ENCODE peak calls at places on chromosomes 16 and 17, in nine cellular contexts. One of them, this sample, is unnamed.

GRCh38 chr16:26252598-26252997 is 560.8 kb downstream of the HS3ST4 start:
- DNase-seq in AG09309: no peak
- DNase-seq in transverse colon: no peak
- DNase-seq in cardiac fibroblast: no peak
- DNase-seq in CD4-positive, CD25-positive, alpha-beta regulatory T cell: no peak
- DNase-seq in breast epithelium: no peak
- DNase-seq in mesenchymal stem cell: no peak
- DNase-seq in gastrocnemius medialis: no peak
- DNase-seq in CD4-positive, alpha-beta memory T cell: no peak
- DNase-seq in this sample: no peak

GRCh38 chr17:4087911-4088693 is 54.7 kb downstream of the ZZEF1 start:
- DNase-seq in AG09309: no peak
- DNase-seq in transverse colon: no peak
- DNase-seq in cardiac fibroblast: no peak
- DNase-seq in CD4-positive, CD25-positive, alpha-beta regulatory T cell: no peak
- DNase-seq in breast epithelium: no peak
- DNase-seq in mesenchymal stem cell: peak
- DNase-seq in gastrocnemius medialis: no peak
- DNase-seq in CD4-positive, alpha-beta memory T cell: no peak
- DNase-seq in this sample: no peak

GRCh38 chr16:66391726-66392670 is 25.5 kb downstream of the CDH5 start:
- DNase-seq in AG09309: no peak
- DNase-seq in transverse colon: no peak
- DNase-seq in cardiac fibroblast: no peak
- DNase-seq in CD4-positive, CD25-positive, alpha-beta regulatory T cell: no peak
- DNase-seq in breast epithelium: no peak
- DNase-seq in mesenchymal stem cell: no peak
- DNase-seq in gastrocnemius medialis: no peak
- DNase-seq in CD4-positive, alpha-beta memory T cell: no peak
- DNase-seq in this sample: no peak

GRCh38 chr17:6524520-6524919 is 31.8 kb downstream of the PITPNM3 start:
- DNase-seq in AG09309: no peak
- DNase-seq in transverse colon: no peak
- DNase-seq in cardiac fibroblast: no peak
- DNase-seq in CD4-positive, CD25-positive, alpha-beta regulatory T cell: no peak
- DNase-seq in breast epithelium: no peak
- DNase-seq in mesenchymal stem cell: no peak
- DNase-seq in gastrocnemius medialis: no peak
- DNase-seq in CD4-positive, alpha-beta memory T cell: no peak
- DNase-seq in this sample: peak

GRCh38 chr17:71578446-71578845 is 542.4 kb upstream of the SOX9 start:
- DNase-seq in AG09309: no peak
- DNase-seq in transverse colon: no peak
- DNase-seq in cardiac fibroblast: no peak
- DNase-seq in CD4-positive, CD25-positive, alpha-beta regulatory T cell: no peak
- DNase-seq in breast epithelium: no peak
- DNase-seq in mesenchymal stem cell: no peak
- DNase-seq in gastrocnemius medialis: no peak
- DNase-seq in CD4-positive, alpha-beta memory T cell: no peak
- DNase-seq in this sample: no peak

GRCh38 chr17:50638851-50639767 is 4.4 kb downstream of the ABCC3 start:
- DNase-seq in AG09309: peak
- DNase-seq in transverse colon: peak
- DNase-seq in cardiac fibroblast: peak
- DNase-seq in CD4-positive, CD25-positive, alpha-beta regulatory T cell: no peak
- DNase-seq in breast epithelium: peak
- DNase-seq in mesenchymal stem cell: peak
- DNase-seq in gastrocnemius medialis: peak
- DNase-seq in CD4-positive, alpha-beta memory T cell: no peak
- DNase-seq in this sample: peak

GRCh38 chr17:47276868-47277267 is 23.2 kb downstream of the ITGB3 start:
- DNase-seq in AG09309: peak
- DNase-seq in transverse colon: peak
- DNase-seq in cardiac fibroblast: peak
- DNase-seq in CD4-positive, CD25-positive, alpha-beta regulatory T cell: no peak
- DNase-seq in breast epithelium: peak
- DNase-seq in mesenchymal stem cell: peak
- DNase-seq in gastrocnemius medialis: peak
- DNase-seq in CD4-positive, alpha-beta memory T cell: no peak
- DNase-seq in this sample: peak

GRCh38 chr16:13935408-13935807 is 15.5 kb downstream of the ERCC4 start:
- DNase-seq in AG09309: no peak
- DNase-seq in transverse colon: no peak
- DNase-seq in cardiac fibroblast: no peak
- DNase-seq in CD4-positive, CD25-positive, alpha-beta regulatory T cell: peak
- DNase-seq in breast epithelium: no peak
- DNase-seq in mesenchymal stem cell: no peak
- DNase-seq in gastrocnemius medialis: no peak
- DNase-seq in CD4-positive, alpha-beta memory T cell: no peak
- DNase-seq in this sample: no peak

GRCh38 chr16:64627288-64627687 is 494.6 kb downstream of the CDH11 start:
- DNase-seq in AG09309: no peak
- DNase-seq in transverse colon: no peak
- DNase-seq in cardiac fibroblast: no peak
- DNase-seq in CD4-positive, CD25-positive, alpha-beta regulatory T cell: no peak
- DNase-seq in breast epithelium: no peak
- DNase-seq in mesenchymal stem cell: no peak
- DNase-seq in gastrocnemius medialis: no peak
- DNase-seq in CD4-positive, alpha-beta memory T cell: no peak
- DNase-seq in this sample: no peak

GRCh38 chr17:74185786-74186185 is 17.7 kb upstream of the RPL38 start:
- DNase-seq in AG09309: no peak
- DNase-seq in transverse colon: no peak
- DNase-seq in cardiac fibroblast: no peak
- DNase-seq in CD4-positive, CD25-positive, alpha-beta regulatory T cell: no peak
- DNase-seq in breast epithelium: no peak
- DNase-seq in mesenchymal stem cell: no peak
- DNase-seq in gastrocnemius medialis: no peak
- DNase-seq in CD4-positive, alpha-beta memory T cell: no peak
- DNase-seq in this sample: no peak

GRCh38 chr16:61587526-61587925 is 448.7 kb downstream of the CDH8 start:
- DNase-seq in AG09309: no peak
- DNase-seq in transverse colon: no peak
- DNase-seq in cardiac fibroblast: no peak
- DNase-seq in CD4-positive, CD25-positive, alpha-beta regulatory T cell: no peak
- DNase-seq in breast epithelium: no peak
- DNase-seq in mesenchymal stem cell: no peak
- DNase-seq in gastrocnemius medialis: no peak
- DNase-seq in CD4-positive, alpha-beta memory T cell: no peak
- DNase-seq in this sample: no peak

DNA sequence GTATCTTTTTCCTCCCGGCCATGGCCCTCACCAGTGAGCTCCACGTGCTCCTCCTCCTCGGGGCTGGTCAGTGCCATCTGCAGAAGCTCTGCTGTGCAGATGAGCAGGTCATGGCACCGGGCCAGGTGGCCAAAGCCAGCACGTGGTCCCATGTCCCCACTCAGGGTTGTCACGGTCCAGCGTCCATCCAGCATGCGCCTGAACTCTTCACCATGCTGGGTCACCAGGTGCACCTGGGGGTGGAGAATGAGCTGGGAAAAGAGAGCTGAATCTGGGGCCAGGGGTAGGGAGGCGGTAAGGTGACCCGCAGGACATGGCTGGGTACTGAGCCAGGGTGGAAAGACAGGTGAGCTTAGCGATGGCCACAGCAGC is 1.3 kb downstream of the DHX58 start:
- DNase-seq in AG09309: no peak
- DNase-seq in transverse colon: no peak
- DNase-seq in cardiac fibroblast: no peak
- DNase-seq in CD4-positive, CD25-positive, alpha-beta regulatory T cell: no peak
- DNase-seq in breast epithelium: no peak
- DNase-seq in mesenchymal stem cell: no peak
- DNase-seq in gastrocnemius medialis: no peak
- DNase-seq in CD4-positive, alpha-beta memory T cell: no peak
- DNase-seq in this sample: no peak
- H3K4me3 ChIP-seq in AG09309: no peak
- H3K4me3 ChIP-seq in transverse colon: no peak
- H3K4me3 ChIP-seq in cardiac fibroblast: no peak
- H3K4me3 ChIP-seq in CD4-positive, CD25-positive, alpha-beta regulatory T cell: no peak
- H3K4me3 ChIP-seq in breast epithelium: peak
- H3K4me3 ChIP-seq in mesenchymal stem cell: peak
- H3K4me3 ChIP-seq in gastrocnemius medialis: peak
- H3K4me3 ChIP-seq in CD4-positive, alpha-beta memory T cell: no peak
- H3K4me3 ChIP-seq in this sample: peak

DNA sequence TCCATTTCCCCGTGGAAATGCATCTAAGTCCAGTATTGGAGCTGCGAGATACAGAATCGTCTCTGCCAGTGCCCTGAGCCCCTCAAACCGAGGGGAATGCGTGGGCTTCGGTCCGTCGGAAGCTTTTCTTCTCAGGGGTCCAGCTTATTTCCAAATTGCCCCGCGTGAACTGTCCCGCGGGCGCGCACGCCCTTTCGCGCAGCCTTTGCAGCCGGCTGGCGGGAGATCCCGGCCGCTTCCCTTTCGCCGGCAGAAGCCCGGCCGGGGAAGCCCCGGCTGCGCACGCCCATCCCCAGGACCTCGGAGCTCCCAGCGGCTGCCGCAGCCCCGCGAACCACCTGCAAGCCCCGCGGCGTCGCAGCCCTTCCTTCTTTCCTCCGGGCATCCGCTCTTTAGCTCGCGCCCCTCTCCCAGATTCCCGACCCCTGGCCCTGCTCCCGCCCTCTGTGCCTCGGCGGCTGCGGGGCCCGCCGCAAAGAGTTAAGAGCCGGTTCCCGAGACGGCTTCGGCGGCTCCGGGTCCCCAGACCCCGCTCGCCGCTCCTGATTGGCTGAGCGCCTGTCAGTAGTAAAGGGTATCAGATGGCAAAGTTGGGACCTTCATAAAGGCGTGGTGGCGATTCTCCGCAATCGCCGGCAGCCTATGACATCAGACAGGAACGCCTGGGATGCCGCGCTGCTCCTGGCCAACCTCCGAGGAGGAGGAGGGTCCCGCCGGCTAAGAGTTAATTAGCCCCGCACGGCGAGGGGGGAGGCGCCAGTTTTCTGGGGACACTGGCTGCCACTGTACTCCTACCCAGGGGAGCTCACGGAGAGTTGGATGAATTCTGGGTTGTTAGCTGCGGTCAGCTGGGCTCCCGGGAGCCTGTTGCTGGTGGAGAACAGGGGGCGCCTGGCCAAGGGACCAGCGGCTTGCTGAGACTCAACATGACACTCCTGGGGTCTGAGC is at the start of gene MYOCD:
- DNase-seq in AG09309: no peak
- DNase-seq in transverse colon: peak
- DNase-seq in cardiac fibroblast: no peak
- DNase-seq in CD4-positive, CD25-positive, alpha-beta regulatory T cell: no peak
- DNase-seq in breast epithelium: no peak
- DNase-seq in mesenchymal stem cell: peak
- DNase-seq in gastrocnemius medialis: no peak
- DNase-seq in CD4-positive, alpha-beta memory T cell: no peak
- DNase-seq in this sample: peak
- H3K4me3 ChIP-seq in AG09309: peak
- H3K4me3 ChIP-seq in transverse colon: peak
- H3K4me3 ChIP-seq in cardiac fibroblast: peak
- H3K4me3 ChIP-seq in CD4-positive, CD25-positive, alpha-beta regulatory T cell: no peak
- H3K4me3 ChIP-seq in breast epithelium: peak
- H3K4me3 ChIP-seq in mesenchymal stem cell: peak
- H3K4me3 ChIP-seq in gastrocnemius medialis: peak
- H3K4me3 ChIP-seq in CD4-positive, alpha-beta memory T cell: no peak
- H3K4me3 ChIP-seq in this sample: peak

GRCh38 chr17:9141423-9141753 is 120.1 kb downstream of the NTN1 start:
- DNase-seq in AG09309: no peak
- DNase-seq in transverse colon: no peak
- DNase-seq in cardiac fibroblast: no peak
- DNase-seq in CD4-positive, CD25-positive, alpha-beta regulatory T cell: no peak
- DNase-seq in breast epithelium: no peak
- DNase-seq in mesenchymal stem cell: no peak
- DNase-seq in gastrocnemius medialis: no peak
- DNase-seq in CD4-positive, alpha-beta memory T cell: no peak
- DNase-seq in this sample: no peak

GRCh38 chr17:9146064-9146463 is 124.8 kb downstream of the NTN1 start:
- DNase-seq in AG09309: no peak
- DNase-seq in transverse colon: no peak
- DNase-seq in cardiac fibroblast: no peak
- DNase-seq in CD4-positive, CD25-positive, alpha-beta regulatory T cell: no peak
- DNase-seq in breast epithelium: no peak
- DNase-seq in mesenchymal stem cell: no peak
- DNase-seq in gastrocnemius medialis: no peak
- DNase-seq in CD4-positive, alpha-beta memory T cell: no peak
- DNase-seq in this sample: no peak

GRCh38 chr17:9140550-9141422 is 119.5 kb downstream of the NTN1 start:
- DNase-seq in AG09309: no peak
- DNase-seq in transverse colon: no peak
- DNase-seq in cardiac fibroblast: no peak
- DNase-seq in CD4-positive, CD25-positive, alpha-beta regulatory T cell: no peak
- DNase-seq in breast epithelium: no peak
- DNase-seq in mesenchymal stem cell: no peak
- DNase-seq in gastrocnemius medialis: no peak
- DNase-seq in CD4-positive, alpha-beta memory T cell: no peak
- DNase-seq in this sample: no peak

GRCh38 chr17:9144502-9145233 is 123.4 kb downstream of the NTN1 start:
- DNase-seq in AG09309: no peak
- DNase-seq in transverse colon: peak
- DNase-seq in cardiac fibroblast: no peak
- DNase-seq in CD4-positive, CD25-positive, alpha-beta regulatory T cell: no peak
- DNase-seq in breast epithelium: no peak
- DNase-seq in mesenchymal stem cell: no peak
- DNase-seq in gastrocnemius medialis: no peak
- DNase-seq in CD4-positive, alpha-beta memory T cell: no peak
- DNase-seq in this sample: no peak

DNA sequence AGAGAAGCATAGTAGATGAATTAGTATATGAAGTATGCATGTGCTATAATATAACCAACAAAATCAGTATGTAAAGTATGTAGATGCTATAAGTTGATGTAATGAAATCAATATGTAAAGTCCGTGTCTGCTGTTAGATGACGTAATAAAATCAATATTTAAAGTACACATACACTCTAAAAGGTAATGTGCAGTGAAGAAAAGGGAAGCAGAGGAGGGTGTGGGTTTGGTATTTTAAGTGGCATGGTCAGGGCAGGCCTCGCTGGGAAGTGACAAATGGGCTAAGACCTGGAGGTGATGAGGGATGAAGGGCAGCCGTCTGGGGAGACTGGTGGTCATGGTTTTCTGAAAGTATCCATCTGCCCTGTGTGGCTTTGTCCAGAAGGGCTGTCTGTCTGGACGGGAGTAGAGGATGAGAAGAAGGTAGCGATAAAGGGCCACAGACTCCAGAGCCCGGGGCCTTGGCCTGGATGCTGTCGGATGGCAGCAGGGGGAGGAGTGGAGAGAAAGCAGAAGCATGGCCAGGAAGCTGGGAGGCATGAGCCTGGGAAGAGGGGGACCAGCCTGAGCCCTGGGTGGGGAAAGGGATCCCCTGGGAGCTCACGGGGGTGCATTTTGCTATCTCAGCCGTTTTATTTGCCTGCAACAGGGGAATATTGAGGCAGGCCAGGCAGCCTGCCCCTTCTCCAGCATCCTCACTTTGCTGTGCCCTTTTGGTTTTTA is 121.6 kb downstream of the NTN1 start:
- DNase-seq in AG09309: no peak
- DNase-seq in transverse colon: no peak
- DNase-seq in cardiac fibroblast: no peak
- DNase-seq in CD4-positive, CD25-positive, alpha-beta regulatory T cell: no peak
- DNase-seq in breast epithelium: no peak
- DNase-seq in mesenchymal stem cell: no peak
- DNase-seq in gastrocnemius medialis: no peak
- DNase-seq in CD4-positive, alpha-beta memory T cell: no peak
- DNase-seq in this sample: no peak
- H3K4me3 ChIP-seq in AG09309: no peak
- H3K4me3 ChIP-seq in transverse colon: no peak
- H3K4me3 ChIP-seq in cardiac fibroblast: no peak
- H3K4me3 ChIP-seq in CD4-positive, CD25-positive, alpha-beta regulatory T cell: no peak
- H3K4me3 ChIP-seq in breast epithelium: no peak
- H3K4me3 ChIP-seq in mesenchymal stem cell: no peak
- H3K4me3 ChIP-seq in gastrocnemius medialis: no peak
- H3K4me3 ChIP-seq in CD4-positive, alpha-beta memory T cell: no peak
- H3K4me3 ChIP-seq in this sample: no peak

GRCh38 chr16:87093804-87094203 is 223.4 kb downstream of the C16orf95 start:
- DNase-seq in AG09309: no peak
- DNase-seq in transverse colon: no peak
- DNase-seq in cardiac fibroblast: no peak
- DNase-seq in CD4-positive, CD25-positive, alpha-beta regulatory T cell: no peak
- DNase-seq in breast epithelium: no peak
- DNase-seq in mesenchymal stem cell: no peak
- DNase-seq in gastrocnemius medialis: no peak
- DNase-seq in CD4-positive, alpha-beta memory T cell: no peak
- DNase-seq in this sample: no peak
- H3K4me3 ChIP-seq in AG09309: no peak
- H3K4me3 ChIP-seq in transverse colon: no peak
- H3K4me3 ChIP-seq in cardiac fibroblast: no peak
- H3K4me3 ChIP-seq in CD4-positive, CD25-positive, alpha-beta regulatory T cell: no peak
- H3K4me3 ChIP-seq in breast epithelium: no peak
- H3K4me3 ChIP-seq in mesenchymal stem cell: no peak
- H3K4me3 ChIP-seq in gastrocnemius medialis: no peak
- H3K4me3 ChIP-seq in CD4-positive, alpha-beta memory T cell: no peak
- H3K4me3 ChIP-seq in this sample: no peak

This sample was measured in coronary artery.